ENCODE peak calls at places on chromosomes 11 and 22, in eight cellular contexts. One of them, this sample, is unnamed.

GRCh38 chr11:130168105-130168504 is 8.5 kb downstream of the ST14 start:
- DNase-seq in ACHN: no peak
- DNase-seq in activated effector memory CD4-positive, alpha-beta T cell treated with Interleukin-2 at 50 U/mL for 16 hours: no peak
- DNase-seq in spleen: no peak
- DNase-seq in fibroblast of lung: peak
- DNase-seq in GM04503: no peak
- DNase-seq in tibial artery: no peak
- DNase-seq in sigmoid colon: no peak
- DNase-seq in this sample: no peak

GRCh38 chr11:112292785-112293407 is 32.2 kb upstream of the PLET1 start:
- DNase-seq in sigmoid colon: peak
- DNase-seq in activated effector memory CD4-positive, alpha-beta T cell treated with Interleukin-2 at 50 U/mL for 16 hours: no peak
- DNase-seq in fibroblast of lung: peak
- DNase-seq in tibial artery: peak
- DNase-seq in spleen: no peak
- DNase-seq in GM04503: peak
- DNase-seq in ACHN: peak
- DNase-seq in this sample: no peak

GRCh38 chr22:17370036-17370765 is 941 bp downstream of the CECR2 start:
- DNase-seq in ACHN: no peak
- DNase-seq in sigmoid colon: no peak
- DNase-seq in spleen: peak
- DNase-seq in fibroblast of lung: no peak
- DNase-seq in activated effector memory CD4-positive, alpha-beta T cell treated with Interleukin-2 at 50 U/mL for 16 hours: no peak
- DNase-seq in tibial artery: no peak
- DNase-seq in GM04503: no peak
- DNase-seq in this sample: no peak

GRCh38 chr22:25134028-25134427 is 65.6 kb upstream of the CRYBB3 start:
- DNase-seq in fibroblast of lung: no peak
- DNase-seq in ACHN: no peak
- DNase-seq in sigmoid colon: peak
- DNase-seq in spleen: no peak
- DNase-seq in activated effector memory CD4-positive, alpha-beta T cell treated with Interleukin-2 at 50 U/mL for 16 hours: no peak
- DNase-seq in tibial artery: no peak
- DNase-seq in GM04503: no peak
- DNase-seq in this sample: no peak

GRCh38 chr11:122205036-122205435 is 89.0 kb upstream of the BLID start:
- DNase-seq in tibial artery: no peak
- DNase-seq in spleen: no peak
- DNase-seq in activated effector memory CD4-positive, alpha-beta T cell treated with Interleukin-2 at 50 U/mL for 16 hours: no peak
- DNase-seq in sigmoid colon: no peak
- DNase-seq in fibroblast of lung: peak
- DNase-seq in ACHN: no peak
- DNase-seq in GM04503: no peak
- DNase-seq in this sample: no peak

GRCh38 chr22:28894320-28894719 is 10.9 kb downstream of the ZNRF3 start:
- DNase-seq in activated effector memory CD4-positive, alpha-beta T cell treated with Interleukin-2 at 50 U/mL for 16 hours: no peak
- DNase-seq in fibroblast of lung: no peak
- DNase-seq in ACHN: no peak
- DNase-seq in GM04503: no peak
- DNase-seq in spleen: peak
- DNase-seq in tibial artery: no peak
- DNase-seq in sigmoid colon: no peak
- DNase-seq in this sample: no peak

GRCh38 chr22:46084376-46084775 is 66.0 kb upstream of the PPARA start:
- DNase-seq in spleen: peak
- DNase-seq in activated effector memory CD4-positive, alpha-beta T cell treated with Interleukin-2 at 50 U/mL for 16 hours: no peak
- DNase-seq in GM04503: no peak
- DNase-seq in fibroblast of lung: no peak
- DNase-seq in sigmoid colon: no peak
- DNase-seq in tibial artery: peak
- DNase-seq in ACHN: no peak
- DNase-seq in this sample: no peak

GRCh38 chr11:47348131-47348802 is 4.2 kb downstream of the MYBPC3 start:
- DNase-seq in GM04503: no peak
- DNase-seq in tibial artery: no peak
- DNase-seq in spleen: no peak
- DNase-seq in activated effector memory CD4-positive, alpha-beta T cell treated with Interleukin-2 at 50 U/mL for 16 hours: no peak
- DNase-seq in fibroblast of lung: no peak
- DNase-seq in sigmoid colon: no peak
- DNase-seq in ACHN: no peak
- DNase-seq in this sample: no peak